ENCODE peak calls at places on chromosome 21, in eight cellular contexts. J is gastrocnemius medialis, Q is ovary, A is IMR-90, M is A549, O is suprapubic skin, N is adrenal gland, B is heart left ventricle. W is an unnamed sample.

GRCh38 chr21:45824546-45825208 is 156.9 kb upstream of the COL6A1 start:
- DNase-seq in J (no peak), Q (no peak), A (no peak), M (no peak), O (peak; percentile 54), N (no peak), B (no peak), W (no peak)

GRCh38 chr21:39567180-39567972 is 45.4 kb upstream of the B3GALT5 start:
- DNase-seq in J (no peak), Q (no peak), A (no peak), M (no peak), O (no peak), N (no peak), B (no peak), W (no peak)

GRCh38 chr21:14952916-14953315 is 111.9 kb downstream of the NRIP1 start:
- DNase-seq in J (no peak), Q (no peak), A (no peak), M (no peak), O (no peak), N (no peak), B (no peak), W (no peak)

GRCh38 chr21:45942755-45943629 is 38.6 kb upstream of the COL6A1 start:
- DNase-seq in J (no peak), Q (no peak), A (no peak), M (no peak), O (no peak), N (no peak), B (no peak), W (no peak)

GRCh38 chr21:45974073-45975016 is 7.2 kb upstream of the COL6A1 start:
- DNase-seq in J (no peak), Q (peak; percentile 69), A (peak; percentile 82), M (no peak), O (peak; percentile 84), N (no peak), B (peak; percentile 76), W (peak; percentile 89)

GRCh38 chr21:37454869-37455503 is 88.4 kb downstream of the DYRK1A start:
- DNase-seq in J (no peak), Q (no peak), A (no peak), M (no peak), O (no peak), N (no peak), B (no peak), W (no peak)

GRCh38 chr21:42777757-42778344 is 101.5 kb downstream of the WDR4 start:
- DNase-seq in J (no peak), Q (no peak), A (no peak), M (no peak), O (no peak), N (no peak), B (no peak), W (no peak)

GRCh38 chr21:38236232-38236631 is 20.6 kb upstream of the KCNJ15 start:
- DNase-seq in J (no peak), Q (no peak), A (no peak), M (no peak), O (no peak), N (no peak), B (no peak), W (no peak)

GRCh38 chr21:28283652-28284490 is 708.8 kb downstream of the LTN1 start:
- DNase-seq in J (no peak), Q (no peak), A (peak; percentile 94), M (no peak), O (no peak), N (peak; percentile 18), B (peak; percentile 13), W (no peak)

GRCh38 chr21:17613242-17613676 is 558 bp upstream of the BTG3 start:
- DNase-seq in J (no peak), Q (peak; percentile 54), A (no peak), M (no peak), O (no peak), N (peak; percentile 53), B (peak; percentile 20), W (no peak)

GRCh38 chr21:45164124-45164511 is 89.7 kb downstream of the ADARB1 start:
- DNase-seq in J (peak; percentile 59), Q (no peak), A (peak; percentile 46), M (no peak), O (no peak), N (no peak), B (no peak), W (no peak)

GRCh38 chr21:46295996-46296752 is 10.0 kb downstream of the YBEY start:
- DNase-seq in J (peak; percentile 76), Q (peak; percentile 82), A (peak; percentile 32), M (no peak), O (peak; percentile 95), N (no peak), B (peak; percentile 91), W (no peak)

GRCh38 chr21:34812510-34813265 is 143.9 kb downstream of the CLIC6 start:
- DNase-seq in J (no peak), Q (no peak), A (peak; percentile 99), M (no peak), O (no peak), N (no peak), B (no peak), W (peak; percentile 39)
- TF ChIP-seq POLR2A in J (no peak), Q (no peak), A (no peak), M (no peak), O (no peak), N (no peak), B (no peak), W (no peak)

GRCh38 chr21:43801006-43801783 is 11.8 kb downstream of the RRP1 start:
- DNase-seq in J (no peak), Q (no peak), A (no peak), M (no peak), O (no peak), N (no peak), B (no peak), W (no peak)
- TF ChIP-seq POLR2A in J (no peak), Q (no peak), A (no peak), M (no peak), O (no peak), N (no peak), B (no peak), W (no peak)

DNA sequence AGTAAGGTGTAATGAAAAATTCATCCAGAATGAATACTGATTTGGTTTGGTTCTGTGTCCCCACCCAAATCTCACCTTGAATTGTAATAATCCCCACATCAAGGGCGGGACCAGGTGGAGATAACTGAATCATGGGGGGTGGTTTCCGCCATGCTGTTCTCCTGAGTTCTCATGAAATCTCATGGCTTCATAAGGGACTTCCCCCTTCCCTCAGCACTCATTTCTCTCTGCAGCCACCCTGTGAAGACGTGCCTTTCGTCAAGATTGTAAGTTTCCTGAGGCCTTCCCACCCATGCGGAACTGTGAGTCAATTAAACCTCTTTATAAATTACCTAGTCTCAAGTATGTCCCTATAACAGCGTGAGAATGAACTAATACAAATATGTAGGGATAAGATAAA is 5.5 kb upstream of the SYNJ1 start:
- DNase-seq in J (no peak), Q (no peak), A (no peak), M (no peak), O (no peak), N (no peak), B (no peak), W (no peak)
- TF ChIP-seq POLR2A in J (no peak), Q (no peak), A (no peak), M (no peak), O (no peak), N (no peak), B (no peak), W (no peak)

GRCh38 chr21:25983745-25984144 is 186.8 kb downstream of the APP start:
- DNase-seq in J (no peak), Q (no peak), A (no peak), M (no peak), O (no peak), N (peak; percentile 17), B (peak; percentile 33), W (no peak)

GRCh38 chr21:25984538-25984937 is 186.0 kb downstream of the APP start:
- DNase-seq in J (no peak), Q (no peak), A (no peak), M (no peak), O (no peak), N (no peak), B (no peak), W (no peak)

GRCh38 chr21:25977068-25977611 is 193.4 kb downstream of the APP start:
- DNase-seq in J (no peak), Q (no peak), A (no peak), M (no peak), O (no peak), N (no peak), B (no peak), W (no peak)

GRCh38 chr21:25980710-25981109 is 189.9 kb downstream of the APP start:
- DNase-seq in J (no peak), Q (no peak), A (no peak), M (no peak), O (no peak), N (no peak), B (no peak), W (no peak)

GRCh38 chr21:25979845-25980433 is 190.6 kb downstream of the APP start:
- DNase-seq in J (no peak), Q (no peak), A (no peak), M (no peak), O (no peak), N (no peak), B (no peak), W (no peak)
- TF ChIP-seq POLR2A in J (no peak), Q (no peak), A (no peak), M (no peak), O (no peak), N (no peak), B (no peak), W (no peak)

GRCh38 chr21:25584833-25585232 is 22.4 kb downstream of the MRPL39 start:
- DNase-seq in J (no peak), Q (no peak), A (no peak), M (no peak), O (no peak), N (no peak), B (no peak), W (no peak)
- TF ChIP-seq POLR2A in J (no peak), Q (no peak), A (no peak), M (no peak), O (no peak), N (no peak), B (no peak), W (no peak)

GRCh38 chr21:41427556-41427955 is 1.5 kb downstream of the MX1 start:
- DNase-seq in J (no peak), Q (no peak), A (no peak), M (no peak), O (no peak), N (no peak), B (no peak), W (no peak)
- TF ChIP-seq POLR2A in J (no peak), Q (no peak), A (no peak), M (no peak), O (no peak), N (no peak), B (no peak), W (no peak)